ENCODE peak calls at places on chromosomes 13 and 19, in six cellular contexts. A is Peyer's patch; J is fibroblast of lung; T is IMR-90; H is CD8-positive, alpha-beta T cell; Z is heart left ventricle. V is an unnamed sample.

GRCh38 chr19:38183227-38183914 is 40.7 kb downstream of the DPF1 start:
- DNase-seq in A (no peak), J (no peak), T (no peak), H (no peak), Z (peak; percentile 40), V (no peak)

GRCh38 chr19:16066611-16067104 is 9.6 kb upstream of the TPM4 start:
- DNase-seq in A (peak; percentile 83), J (peak; percentile 81), T (peak; percentile 76), H (peak; percentile 42), Z (no peak), V (no peak)

GRCh38 chr13:52938065-52938464 is 89.6 kb upstream of the PCDH8 start:
- DNase-seq in A (no peak), J (no peak), T (no peak), H (no peak), Z (no peak), V (no peak)

GRCh38 chr13:79126706-79127105 is 279.3 kb downstream of the RBM26 start:
- DNase-seq in A (no peak), J (no peak), T (no peak), H (no peak), Z (no peak), V (no peak)

GRCh38 chr13:37868691-37869505 is 674 bp downstream of the TRPC4 start:
- DNase-seq in A (no peak), J (peak; percentile 58), T (peak; percentile 50), H (no peak), Z (no peak), V (no peak)

GRCh38 chr13:31038834-31039552 is 106.5 kb downstream of the TEX26 start:
- DNase-seq in A (peak; percentile 42), J (peak; percentile 96), T (peak; percentile 44), H (no peak), Z (no peak), V (no peak)

GRCh38 chr13:65653548-65654078 is 1576.5 kb downstream of the PCDH9 start:
- DNase-seq in A (no peak), J (no peak), T (no peak), H (no peak), Z (no peak), V (no peak)

GRCh38 chr19:2217591-2217990 is 18.5 kb downstream of the PLEKHJ1 start:
- DNase-seq in A (no peak), J (no peak), T (no peak), H (no peak), Z (no peak), V (no peak)

GRCh38 chr13:80447747-80448146 is 106.8 kb upstream of the SPRY2 start:
- DNase-seq in A (no peak), J (no peak), T (no peak), H (no peak), Z (no peak), V (no peak)

GRCh38 chr19:35040826-35041547 is 534 bp upstream of the HPN start:
- DNase-seq in A (peak; percentile 88), J (no peak), T (no peak), H (peak; percentile 24), Z (peak; percentile 93), V (no peak)

GRCh38 chr19:2461751-2462634 is 5.2 kb upstream of the LMNB2 start:
- DNase-seq in A (peak; percentile 57), J (peak; percentile 66), T (peak; percentile 56), H (peak; percentile 58), Z (no peak), V (no peak)

GRCh38 chr13:80040219-80040976 is 300.5 kb downstream of the SPRY2 start:
- DNase-seq in A (peak; percentile 49), J (peak; percentile 100), T (peak; percentile 100), H (no peak), Z (no peak), V (peak; percentile 97)

GRCh38 chr19:5339950-5340636 is 519 bp downstream of the PTPRS start:
- DNase-seq in A (no peak), J (no peak), T (no peak), H (peak; percentile 14), Z (no peak), V (no peak)

GRCh38 chr13:70023506-70023905 is 84.1 kb upstream of the ATXN8OS start:
- DNase-seq in A (no peak), J (no peak), T (no peak), H (no peak), Z (no peak), V (no peak)

GRCh38 chr19:48859711-48860572 is 8.5 kb downstream of the PLEKHA4 start:
- DNase-seq in A (no peak), J (no peak), T (no peak), H (no peak), Z (peak; percentile 23), V (no peak)

GRCh38 chr13:75372517-75372916 is 109.5 kb downstream of the TBC1D4 start:
- DNase-seq in A (no peak), J (no peak), T (peak; percentile 62), H (no peak), Z (peak; percentile 25), V (no peak)

GRCh38 chr19:8831832-8832131 is 322 bp downstream of the ZNF558 start:
- DNase-seq in A (no peak), J (no peak), T (no peak), H (no peak), Z (no peak), V (peak; percentile 0)

GRCh38 chr19:36837525-36837901 is 674 bp downstream of the ZNF790 start:
- DNase-seq in A (no peak), J (no peak), T (no peak), H (no peak), Z (no peak), V (no peak)

GRCh38 chr19:35090160-35090794 is 25.3 kb upstream of the FXYD3 start:
- DNase-seq in A (peak; percentile 74), J (peak; percentile 44), T (peak; percentile 53), H (peak; percentile 43), Z (peak; percentile 55), V (no peak)

GRCh38 chr13:77345150-77345780 is 18.4 kb upstream of the MYCBP2 start:
- DNase-seq in A (no peak), J (no peak), T (no peak), H (no peak), Z (no peak), V (no peak)

GRCh38 chr13:96503481-96503880 is 413.6 kb downstream of the HS6ST3 start:
- DNase-seq in A (no peak), J (no peak), T (no peak), H (no peak), Z (no peak), V (no peak)

GRCh38 chr19:35557539-35558399 is 5.7 kb downstream of the ATP4A start:
- DNase-seq in A (peak; percentile 61), J (peak; percentile 37), T (peak; percentile 33), H (peak; percentile 56), Z (peak; percentile 51), V (no peak)

GRCh38 chr19:18408053-18408476 is 10.6 kb upstream of the LRRC25 start:
- DNase-seq in A (peak; percentile 86), J (no peak), T (no peak), H (no peak), Z (no peak), V (no peak)

GRCh38 chr13:102839462-102839861 is 6.4 kb upstream of the ERCC5 start:
- DNase-seq in A (no peak), J (peak; percentile 13), T (peak; percentile 25), H (no peak), Z (no peak), V (no peak)

GRCh38 chr13:90750957-90751356 is 596.5 kb upstream of the MIR17HG start:
- DNase-seq in A (no peak), J (no peak), T (no peak), H (no peak), Z (no peak), V (no peak)

GRCh38 chr13:77902319-77902963 is 16.2 kb downstream of the EDNRB start:
- DNase-seq in A (no peak), J (no peak), T (no peak), H (no peak), Z (no peak), V (no peak)

DNA sequence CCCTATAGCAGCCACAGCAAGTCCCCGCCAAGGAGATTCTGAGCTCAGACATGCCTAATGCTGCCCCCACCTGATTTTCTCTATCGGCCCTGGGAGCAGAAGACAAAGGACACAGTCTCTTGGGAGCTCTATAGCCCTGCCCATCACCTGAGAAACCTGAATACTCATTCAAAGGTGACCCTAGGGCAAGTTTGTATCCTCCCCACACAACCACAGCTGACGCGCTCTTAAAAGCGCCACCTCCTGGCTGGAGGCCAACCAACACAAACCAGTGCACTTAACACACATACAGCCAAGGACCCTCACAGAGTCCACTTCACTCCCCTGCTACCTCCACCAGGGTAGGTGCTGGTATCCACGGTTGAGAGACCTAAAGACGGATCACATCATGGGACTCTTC is 8.8 kb upstream of the IGFL4 start:
- DNase-seq in A (no peak), J (no peak), T (no peak), H (no peak), Z (no peak), V (no peak)
- TF ChIP-seq CTCF in A (no peak), J (no peak), T (no peak), H (no peak), Z (no peak), V (no peak)

GRCh38 chr13:25237083-25237482 is 50.2 kb downstream of the MTMR6 start:
- DNase-seq in A (no peak), J (no peak), T (no peak), H (no peak), Z (no peak), V (no peak)

GRCh38 chr13:25232937-25233515 is 54.3 kb downstream of the MTMR6 start:
- DNase-seq in A (no peak), J (peak; percentile 6), T (peak; percentile 21), H (no peak), Z (no peak), V (no peak)

GRCh38 chr13:25231537-25231936 is 55.8 kb downstream of the MTMR6 start:
- DNase-seq in A (no peak), J (no peak), T (no peak), H (no peak), Z (no peak), V (no peak)

GRCh38 chr13:25233861-25234260 is 53.4 kb downstream of the MTMR6 start:
- DNase-seq in A (no peak), J (no peak), T (no peak), H (no peak), Z (no peak), V (no peak)
- H3K27me3 ChIP-seq in A (peaks cover 4% of the 10 kb centered on the region), J (no peaks in the 10 kb centered on the region), T (peaks cover 2% of the 10 kb centered on the region), H (no peaks in the 10 kb centered on the region), Z (no peaks in the 10 kb centered on the region), V (no peaks in the 10 kb centered on the region)

GRCh38 chr13:99374169-99374991 is 67.2 kb upstream of the GPR183 start:
- DNase-seq in A (peak; percentile 86), J (no peak), T (no peak), H (peak; percentile 9), Z (no peak), V (no peak)
- H3K4me3 ChIP-seq in A (no peak overlapping the region), J (no peak overlapping the region), T (no peak overlapping the region), H (peak overlapping the region; percentile 18), Z (no peak overlapping the region), V (no peak overlapping the region)

DNA sequence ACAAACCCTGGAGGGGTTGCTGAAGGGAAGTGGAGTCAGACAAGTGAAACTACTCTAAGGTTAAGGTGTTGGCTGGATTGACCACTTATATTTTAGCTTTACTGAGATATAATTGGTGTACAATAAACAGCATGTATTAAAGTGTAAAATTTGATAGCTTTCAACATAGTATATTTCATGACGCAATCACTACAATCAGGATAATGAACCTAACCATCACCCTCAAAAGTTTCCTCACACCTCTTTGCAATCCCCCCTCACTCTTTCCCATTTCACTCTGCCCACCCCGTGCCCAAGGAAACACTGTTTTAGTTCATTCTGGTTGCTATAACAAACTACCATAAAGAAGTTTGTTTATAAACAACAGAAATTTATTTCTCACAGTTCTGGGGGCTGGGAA is 508.0 kb downstream of the FGF9 start:
- DNase-seq in A (no peak), J (no peak), T (no peak), H (no peak), Z (no peak), V (no peak)
- TF ChIP-seq CTCF in A (no peak), J (no peak), T (no peak), H (no peak), Z (no peak), V (no peak)

V was measured in BJ.